ENCODE peak calls at places on chromosomes 4 and X, in eight cellular contexts. One of them, this sample, is unnamed.

GRCh38 chr4:83454626-83455025 is 997 bp downstream of the HELQ start:
- DNase-seq in BJ: no peak
- DNase-seq in transverse colon: no peak
- DNase-seq in SK-N-SH: no peak
- DNase-seq in body of pancreas: no peak
- DNase-seq in NB4: peak
- DNase-seq in tibial artery: no peak
- DNase-seq in cardiac muscle cell: peak
- DNase-seq in this sample: no peak

GRCh38 chr4:122911588-122911987 is 10.8 kb downstream of the NUDT6 start:
- DNase-seq in BJ: no peak
- DNase-seq in transverse colon: no peak
- DNase-seq in SK-N-SH: no peak
- DNase-seq in body of pancreas: no peak
- DNase-seq in NB4: no peak
- DNase-seq in tibial artery: no peak
- DNase-seq in cardiac muscle cell: no peak
- DNase-seq in this sample: no peak

GRCh38 chr4:915595-915994 is 16.5 kb downstream of the GAK start:
- DNase-seq in BJ: no peak
- DNase-seq in transverse colon: no peak
- DNase-seq in SK-N-SH: no peak
- DNase-seq in body of pancreas: no peak
- DNase-seq in NB4: peak
- DNase-seq in tibial artery: peak
- DNase-seq in cardiac muscle cell: no peak
- DNase-seq in this sample: no peak

GRCh38 chrX:19627081-19627480 is 111.8 kb upstream of the MAP3K15 start:
- DNase-seq in BJ: no peak
- DNase-seq in transverse colon: no peak
- DNase-seq in SK-N-SH: no peak
- DNase-seq in body of pancreas: no peak
- DNase-seq in NB4: no peak
- DNase-seq in tibial artery: no peak
- DNase-seq in cardiac muscle cell: no peak
- DNase-seq in this sample: no peak

GRCh38 chrX:15864629-15865028 is 10.0 kb upstream of the AP1S2 start:
- DNase-seq in BJ: no peak
- DNase-seq in transverse colon: no peak
- DNase-seq in SK-N-SH: no peak
- DNase-seq in body of pancreas: no peak
- DNase-seq in NB4: no peak
- DNase-seq in tibial artery: no peak
- DNase-seq in cardiac muscle cell: no peak
- DNase-seq in this sample: no peak

GRCh38 chrX:150759568-150760416 is 66.6 kb downstream of the MTMR1 start:
- DNase-seq in BJ: no peak
- DNase-seq in transverse colon: no peak
- DNase-seq in SK-N-SH: no peak
- DNase-seq in body of pancreas: no peak
- DNase-seq in NB4: no peak
- DNase-seq in tibial artery: no peak
- DNase-seq in cardiac muscle cell: no peak
- DNase-seq in this sample: no peak

GRCh38 chrX:39335447-39336235 is 534.4 kb downstream of the MID1IP1 start:
- DNase-seq in BJ: no peak
- DNase-seq in transverse colon: no peak
- DNase-seq in SK-N-SH: no peak
- DNase-seq in body of pancreas: peak
- DNase-seq in NB4: no peak
- DNase-seq in tibial artery: no peak
- DNase-seq in cardiac muscle cell: no peak
- DNase-seq in this sample: no peak

GRCh38 chr4:120850048-120850599 is 72.4 kb downstream of the PRDM5 start:
- DNase-seq in BJ: peak
- DNase-seq in transverse colon: no peak
- DNase-seq in SK-N-SH: no peak
- DNase-seq in body of pancreas: no peak
- DNase-seq in NB4: no peak
- DNase-seq in tibial artery: no peak
- DNase-seq in cardiac muscle cell: no peak
- DNase-seq in this sample: no peak

GRCh38 chrX:9842541-9842940 is 56.3 kb downstream of the SHROOM2 start:
- DNase-seq in BJ: no peak
- DNase-seq in transverse colon: peak
- DNase-seq in SK-N-SH: no peak
- DNase-seq in body of pancreas: no peak
- DNase-seq in NB4: no peak
- DNase-seq in tibial artery: no peak
- DNase-seq in cardiac muscle cell: no peak
- DNase-seq in this sample: no peak

GRCh38 chr4:44422912-44423311 is 25.7 kb downstream of the KCTD8 start:
- DNase-seq in BJ: no peak
- DNase-seq in transverse colon: no peak
- DNase-seq in SK-N-SH: no peak
- DNase-seq in body of pancreas: no peak
- DNase-seq in NB4: no peak
- DNase-seq in tibial artery: no peak
- DNase-seq in cardiac muscle cell: no peak
- DNase-seq in this sample: no peak

GRCh38 chrX:46912673-46913491 is 661 bp downstream of the JADE3 start:
- DNase-seq in BJ: no peak
- DNase-seq in transverse colon: peak
- DNase-seq in SK-N-SH: peak
- DNase-seq in body of pancreas: peak
- DNase-seq in NB4: peak
- DNase-seq in tibial artery: peak
- DNase-seq in cardiac muscle cell: peak
- DNase-seq in this sample: peak

GRCh38 chrX:129980540-129981206 is 1.8 kb upstream of the BCORL1 start:
- DNase-seq in BJ: no peak
- DNase-seq in transverse colon: peak
- DNase-seq in SK-N-SH: peak
- DNase-seq in body of pancreas: peak
- DNase-seq in NB4: peak
- DNase-seq in tibial artery: peak
- DNase-seq in cardiac muscle cell: peak
- DNase-seq in this sample: peak

GRCh38 chr4:176393306-176394013 is 73.7 kb downstream of the SPCS3 start:
- DNase-seq in BJ: no peak
- DNase-seq in transverse colon: no peak
- DNase-seq in SK-N-SH: no peak
- DNase-seq in body of pancreas: no peak
- DNase-seq in NB4: no peak
- DNase-seq in tibial artery: no peak
- DNase-seq in cardiac muscle cell: no peak
- DNase-seq in this sample: no peak

GRCh38 chrX:40262641-40263560 is 165.1 kb upstream of the BCOR start:
- DNase-seq in BJ: peak
- DNase-seq in transverse colon: no peak
- DNase-seq in SK-N-SH: no peak
- DNase-seq in body of pancreas: no peak
- DNase-seq in NB4: no peak
- DNase-seq in tibial artery: no peak
- DNase-seq in cardiac muscle cell: peak
- DNase-seq in this sample: no peak

GRCh38 chr4:114694770-114695169 is 96.2 kb downstream of the UGT8 start:
- DNase-seq in BJ: peak
- DNase-seq in transverse colon: no peak
- DNase-seq in SK-N-SH: peak
- DNase-seq in body of pancreas: no peak
- DNase-seq in NB4: peak
- DNase-seq in tibial artery: no peak
- DNase-seq in cardiac muscle cell: peak
- DNase-seq in this sample: no peak

GRCh38 chr4:129415001-129415400 is 319.0 kb downstream of the C4orf33 start:
- DNase-seq in BJ: no peak
- DNase-seq in transverse colon: no peak
- DNase-seq in SK-N-SH: no peak
- DNase-seq in body of pancreas: no peak
- DNase-seq in NB4: no peak
- DNase-seq in tibial artery: no peak
- DNase-seq in cardiac muscle cell: no peak
- DNase-seq in this sample: no peak

GRCh38 chr4:42625366-42625765 is 31.5 kb downstream of the ATP8A1 start:
- DNase-seq in BJ: no peak
- DNase-seq in transverse colon: no peak
- DNase-seq in SK-N-SH: no peak
- DNase-seq in body of pancreas: no peak
- DNase-seq in NB4: no peak
- DNase-seq in tibial artery: no peak
- DNase-seq in cardiac muscle cell: no peak
- DNase-seq in this sample: no peak

GRCh38 chr4:75499900-75500299 is 14.3 kb downstream of the RCHY1 start:
- DNase-seq in BJ: no peak
- DNase-seq in transverse colon: no peak
- DNase-seq in SK-N-SH: no peak
- DNase-seq in body of pancreas: no peak
- DNase-seq in NB4: no peak
- DNase-seq in tibial artery: no peak
- DNase-seq in cardiac muscle cell: no peak
- DNase-seq in this sample: no peak

GRCh38 chrX:41689711-41690110 is 938 bp downstream of the GPR34 start:
- DNase-seq in BJ: no peak
- DNase-seq in transverse colon: no peak
- DNase-seq in SK-N-SH: no peak
- DNase-seq in body of pancreas: no peak
- DNase-seq in NB4: no peak
- DNase-seq in tibial artery: no peak
- DNase-seq in cardiac muscle cell: no peak
- DNase-seq in this sample: no peak

GRCh38 chrX:41688154-41688553 is 619 bp upstream of the GPR34 start:
- DNase-seq in BJ: no peak
- DNase-seq in transverse colon: no peak
- DNase-seq in SK-N-SH: no peak
- DNase-seq in body of pancreas: no peak
- DNase-seq in NB4: peak
- DNase-seq in tibial artery: no peak
- DNase-seq in cardiac muscle cell: no peak
- DNase-seq in this sample: no peak

GRCh38 chrX:41686788-41687187 is 2.0 kb upstream of the GPR34 start:
- DNase-seq in BJ: no peak
- DNase-seq in transverse colon: no peak
- DNase-seq in SK-N-SH: no peak
- DNase-seq in body of pancreas: no peak
- DNase-seq in NB4: peak
- DNase-seq in tibial artery: no peak
- DNase-seq in cardiac muscle cell: no peak
- DNase-seq in this sample: no peak

GRCh38 chrX:41692162-41692749 is 3.5 kb downstream of the GPR34 start:
- DNase-seq in BJ: no peak
- DNase-seq in transverse colon: no peak
- DNase-seq in SK-N-SH: no peak
- DNase-seq in body of pancreas: no peak
- DNase-seq in NB4: no peak
- DNase-seq in tibial artery: no peak
- DNase-seq in cardiac muscle cell: no peak
- DNase-seq in this sample: no peak

GRCh38 chrX:41688835-41689234 is at the start of gene GPR34:
- DNase-seq in BJ: no peak
- DNase-seq in transverse colon: no peak
- DNase-seq in SK-N-SH: no peak
- DNase-seq in body of pancreas: peak
- DNase-seq in NB4: peak
- DNase-seq in tibial artery: peak
- DNase-seq in cardiac muscle cell: no peak
- DNase-seq in this sample: no peak
- H3K4me3 ChIP-seq in BJ: no peak
- H3K4me3 ChIP-seq in transverse colon: no peak
- H3K4me3 ChIP-seq in SK-N-SH: no peak
- H3K4me3 ChIP-seq in body of pancreas: no peak
- H3K4me3 ChIP-seq in NB4: no peak
- H3K4me3 ChIP-seq in tibial artery: no peak
- H3K4me3 ChIP-seq in cardiac muscle cell: no peak
- H3K4me3 ChIP-seq in this sample: peak

DNA sequence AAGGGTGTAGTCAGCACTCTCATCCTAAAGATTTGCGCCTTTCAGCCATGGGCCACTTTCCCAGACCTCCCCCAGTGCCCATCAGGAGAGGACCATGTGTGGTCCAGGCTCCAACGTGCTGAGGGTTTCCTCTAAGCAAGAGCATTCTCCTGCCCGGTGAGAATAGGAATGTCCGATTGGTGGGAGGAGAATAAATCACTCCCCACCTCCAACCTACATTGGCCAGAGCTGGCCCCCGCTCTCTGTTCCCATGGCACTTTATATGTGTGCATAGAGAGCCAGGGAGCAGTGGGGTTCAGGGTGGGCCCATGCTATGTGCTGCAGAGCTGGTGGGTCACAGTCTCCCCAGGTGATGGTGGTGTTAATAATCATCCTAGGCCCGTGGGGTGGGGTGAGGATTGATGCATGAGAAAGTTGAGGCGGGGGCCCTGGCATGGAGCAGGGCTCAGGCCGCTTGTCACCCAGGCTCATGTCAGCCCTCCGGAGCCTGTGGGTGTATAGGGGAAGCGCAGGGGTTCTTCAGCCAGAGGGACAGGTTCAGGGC is 6.8 kb upstream of the SORCS2 start:
- DNase-seq in BJ: no peak
- DNase-seq in transverse colon: no peak
- DNase-seq in SK-N-SH: no peak
- DNase-seq in body of pancreas: no peak
- DNase-seq in NB4: no peak
- DNase-seq in tibial artery: peak
- DNase-seq in cardiac muscle cell: no peak
- DNase-seq in this sample: peak
- H3K4me3 ChIP-seq in BJ: no peak
- H3K4me3 ChIP-seq in transverse colon: no peak
- H3K4me3 ChIP-seq in SK-N-SH: no peak
- H3K4me3 ChIP-seq in body of pancreas: no peak
- H3K4me3 ChIP-seq in NB4: no peak
- H3K4me3 ChIP-seq in tibial artery: no peak
- H3K4me3 ChIP-seq in cardiac muscle cell: no peak
- H3K4me3 ChIP-seq in this sample: no peak

DNA sequence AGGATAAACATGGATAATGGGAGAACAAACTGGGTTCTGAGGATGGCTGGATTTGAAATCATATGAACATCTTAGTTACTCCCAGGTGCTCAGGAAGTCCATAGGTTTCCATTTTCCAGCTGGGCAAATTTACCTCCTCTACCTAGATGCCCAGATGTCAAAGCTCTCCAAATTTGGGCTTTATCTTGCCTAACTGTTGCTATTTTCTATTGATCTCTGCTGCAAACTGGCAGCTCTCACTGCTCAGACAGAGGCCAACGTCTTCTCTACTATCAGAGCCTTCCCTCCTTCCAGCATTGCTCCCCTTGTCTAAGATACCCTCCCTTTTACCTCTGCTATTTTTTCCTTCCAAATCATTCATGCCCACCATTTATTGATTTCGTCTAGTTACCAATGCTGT is 62.1 kb downstream of the LDB2 start:
- DNase-seq in BJ: no peak
- DNase-seq in transverse colon: no peak
- DNase-seq in SK-N-SH: no peak
- DNase-seq in body of pancreas: no peak
- DNase-seq in NB4: no peak
- DNase-seq in tibial artery: no peak
- DNase-seq in cardiac muscle cell: no peak
- DNase-seq in this sample: no peak
- H3K4me3 ChIP-seq in BJ: no peak
- H3K4me3 ChIP-seq in transverse colon: no peak
- H3K4me3 ChIP-seq in SK-N-SH: no peak
- H3K4me3 ChIP-seq in body of pancreas: no peak
- H3K4me3 ChIP-seq in NB4: no peak
- H3K4me3 ChIP-seq in tibial artery: no peak
- H3K4me3 ChIP-seq in cardiac muscle cell: no peak
- H3K4me3 ChIP-seq in this sample: no peak

GRCh38 chr4:89682808-89683207 is 154.2 kb downstream of the SNCA start:
- DNase-seq in BJ: no peak
- DNase-seq in transverse colon: no peak
- DNase-seq in SK-N-SH: no peak
- DNase-seq in body of pancreas: no peak
- DNase-seq in NB4: no peak
- DNase-seq in tibial artery: no peak
- DNase-seq in cardiac muscle cell: no peak
- DNase-seq in this sample: no peak
- H3K4me3 ChIP-seq in BJ: no peak
- H3K4me3 ChIP-seq in transverse colon: no peak
- H3K4me3 ChIP-seq in SK-N-SH: no peak
- H3K4me3 ChIP-seq in body of pancreas: no peak
- H3K4me3 ChIP-seq in NB4: no peak
- H3K4me3 ChIP-seq in tibial artery: no peak
- H3K4me3 ChIP-seq in cardiac muscle cell: no peak
- H3K4me3 ChIP-seq in this sample: no peak